ENCODE peak calls at places on chromosome 11, in four cellular contexts. Y is A549, Q is H1, T is K562. C is an unnamed sample.

GRCh38 chr11:47870404-47870803 is 22.3 kb upstream of the NUP160 start:
- DNase-seq in Y (no peak), Q (no peak), T (no peak), C (no peak)

GRCh38 chr11:742156-742546 is 5.1 kb upstream of the TALDO1 start:
- DNase-seq in Y (no peak), Q (no peak), T (no peak), C (no peak)

GRCh38 chr11:9839550-9839949 is 175.7 kb downstream of the SWAP70 start:
- DNase-seq in Y (no peak), Q (no peak), T (no peak), C (no peak)

GRCh38 chr11:62983536-62984199 is 1.1 kb downstream of the SLC22A6 start:
- DNase-seq in Y (no peak), Q (no peak), T (no peak), C (no peak)

GRCh38 chr11:24880962-24881361 is 384.1 kb downstream of the LUZP2 start:
- DNase-seq in Y (no peak), Q (no peak), T (no peak), C (no peak)

GRCh38 chr11:12165237-12165875 is 55.0 kb downstream of the MICAL2 start:
- DNase-seq in Y (no peak), Q (no peak), T (no peak), C (no peak)

GRCh38 chr11:57458410-57459111 is 1.8 kb upstream of the RTN4RL2 start:
- DNase-seq in Y (peak), Q (no peak), T (peak), C (no peak)

GRCh38 chr11:70076461-70076931 is 1.6 kb upstream of the ANO1 start:
- DNase-seq in Y (no peak), Q (no peak), T (no peak), C (no peak)

GRCh38 chr11:45859661-45860140 is 12.4 kb downstream of the CRY2 start:
- DNase-seq in Y (no peak), Q (no peak), T (no peak), C (no peak)
- TF ChIP-seq PHF8 in Y (no peak), Q (no peak), T (no peak), C (no peak)

GRCh38 chr11:8203980-8204379 is 35.2 kb upstream of the RIC3 start:
- DNase-seq in Y (no peak), Q (no peak), T (no peak), C (no peak)

GRCh38 chr11:8202428-8203160 is 33.8 kb upstream of the RIC3 start:
- DNase-seq in Y (no peak), Q (no peak), T (no peak), C (no peak)

GRCh38 chr11:8199676-8200075 is 30.9 kb upstream of the RIC3 start:
- DNase-seq in Y (no peak), Q (no peak), T (no peak), C (no peak)

GRCh38 chr11:8204596-8204995 is 35.8 kb upstream of the RIC3 start:
- DNase-seq in Y (no peak), Q (no peak), T (no peak), C (no peak)

DNA sequence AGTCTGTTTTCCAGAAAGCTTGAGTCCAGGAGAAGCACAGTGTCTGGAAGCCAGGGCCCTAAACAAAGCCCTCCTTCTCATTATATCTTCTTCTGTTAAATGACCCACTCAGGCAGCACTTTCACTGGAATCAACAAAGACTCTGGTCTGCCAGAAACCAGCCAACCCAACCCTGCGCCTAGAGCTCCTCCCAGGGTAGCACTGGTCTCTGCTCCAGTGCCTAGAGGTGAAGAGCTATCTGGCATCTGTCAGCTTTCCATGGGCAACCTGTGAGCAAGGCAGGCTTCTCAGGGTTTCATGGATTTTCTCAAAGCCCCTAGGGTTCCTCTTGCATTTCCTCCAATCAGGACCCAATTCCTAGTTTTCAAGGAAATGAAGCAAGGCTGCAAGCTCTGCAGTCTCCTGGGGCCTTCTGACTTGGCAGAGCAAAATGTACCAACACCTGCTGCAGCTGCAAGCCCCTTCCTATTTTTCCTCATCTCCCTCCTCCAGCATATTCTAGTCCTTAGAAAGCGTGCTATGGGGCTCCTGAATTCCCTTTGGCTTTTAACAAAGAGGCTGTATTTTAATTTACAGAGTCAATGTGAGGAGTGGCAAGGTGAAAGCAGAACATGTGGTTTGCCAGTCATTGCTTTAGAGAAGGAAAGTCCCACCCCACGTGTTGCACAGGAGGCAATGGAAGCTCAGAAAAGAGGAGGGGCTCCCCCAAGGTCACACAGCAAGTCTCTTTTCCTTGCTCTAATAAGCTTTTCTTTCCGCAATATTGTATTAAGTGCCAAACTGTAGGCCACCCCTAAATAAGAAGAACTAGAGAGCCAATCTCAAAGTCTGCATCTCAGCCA is 32.9 kb upstream of the RIC3 start:
- DNase-seq in Y (no peak), Q (no peak), T (no peak), C (no peak)
- TF ChIP-seq PHF8 in Y (no peak), Q (no peak), T (no peak), C (no peak)

GRCh38 chr11:17145972-17146371 is 61.8 kb downstream of the PIK3C2A start:
- DNase-seq in Y (no peak), Q (no peak), T (no peak), C (no peak)

GRCh38 chr11:17142450-17142849 is 65.0 kb upstream of the RPS13 start:
- DNase-seq in Y (no peak), Q (no peak), T (no peak), C (no peak)

GRCh38 chr11:17138562-17138961 is 61.1 kb upstream of the RPS13 start:
- DNase-seq in Y (no peak), Q (no peak), T (no peak), C (no peak)

GRCh38 chr11:17135934-17136683 is 58.6 kb upstream of the RPS13 start:
- DNase-seq in Y (no peak), Q (no peak), T (no peak), C (no peak)

DNA sequence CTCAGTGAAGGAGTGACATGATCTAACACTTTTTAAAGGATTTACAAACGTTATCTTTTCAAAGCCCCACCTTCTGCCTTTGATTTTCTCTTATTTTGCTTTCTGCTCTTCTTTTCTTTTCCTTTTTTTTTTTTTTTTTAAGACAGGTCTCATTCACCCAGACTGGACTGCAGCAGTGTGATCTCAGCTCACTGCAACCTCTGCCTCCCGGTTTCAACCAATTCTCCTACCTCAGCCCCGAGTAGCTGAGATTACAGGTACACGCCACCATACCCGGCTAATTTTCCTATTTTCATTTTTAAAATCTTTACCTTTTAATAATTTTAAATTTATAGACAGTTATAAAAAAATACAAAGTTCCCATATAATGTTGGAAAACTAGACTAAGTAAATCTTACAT is 63.7 kb upstream of the RPS13 start:
- DNase-seq in Y (no peak), Q (no peak), T (no peak), C (no peak)
- TF ChIP-seq PHF8 in Y (no peak), Q (no peak), T (no peak), C (no peak)

GRCh38 chr11:132186193-132186592 is 815.8 kb downstream of the NTM start:
- DNase-seq in Y (no peak), Q (no peak), T (no peak), C (no peak)

GRCh38 chr11:132187814-132188213 is 817.4 kb downstream of the NTM start:
- DNase-seq in Y (no peak), Q (no peak), T (no peak), C (no peak)

GRCh38 chr11:132187391-132187790 is 817.0 kb downstream of the NTM start:
- DNase-seq in Y (no peak), Q (no peak), T (no peak), C (no peak)

GRCh38 chr11:132186699-132187098 is 816.3 kb downstream of the NTM start:
- DNase-seq in Y (no peak), Q (no peak), T (no peak), C (no peak)

DNA sequence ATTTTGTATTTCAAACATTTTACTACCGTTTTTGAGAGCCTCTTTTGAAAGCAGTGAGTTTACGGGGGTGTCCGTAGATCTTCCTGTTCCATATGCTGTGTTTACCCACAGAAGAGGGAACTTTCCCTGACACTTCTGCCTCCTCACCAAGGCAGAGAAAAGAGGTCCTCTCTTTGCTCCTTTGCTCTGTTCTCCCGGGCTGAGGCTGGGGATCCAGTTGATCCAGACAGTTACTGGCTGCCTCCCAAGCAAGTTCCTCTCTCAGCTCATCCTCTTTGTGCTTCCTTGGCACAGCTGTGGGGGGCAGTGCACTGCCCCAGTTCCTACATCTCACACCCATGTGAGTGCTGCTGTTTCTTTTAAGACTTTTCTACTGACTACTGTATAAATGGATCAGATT is 813.7 kb downstream of the NTM start:
- DNase-seq in Y (no peak), Q (no peak), T (no peak), C (no peak)
- TF ChIP-seq PHF8 in Y (no peak), Q (no peak), T (no peak), C (no peak)

GRCh38 chr11:65210361-65210731 is 28.6 kb downstream of the CAPN1 start:
- DNase-seq in Y (no peak), Q (no peak), T (no peak), C (no peak)
- TF ChIP-seq PHF8 in Y (no peak), Q (no peak), T (no peak), C (no peak)

DNA sequence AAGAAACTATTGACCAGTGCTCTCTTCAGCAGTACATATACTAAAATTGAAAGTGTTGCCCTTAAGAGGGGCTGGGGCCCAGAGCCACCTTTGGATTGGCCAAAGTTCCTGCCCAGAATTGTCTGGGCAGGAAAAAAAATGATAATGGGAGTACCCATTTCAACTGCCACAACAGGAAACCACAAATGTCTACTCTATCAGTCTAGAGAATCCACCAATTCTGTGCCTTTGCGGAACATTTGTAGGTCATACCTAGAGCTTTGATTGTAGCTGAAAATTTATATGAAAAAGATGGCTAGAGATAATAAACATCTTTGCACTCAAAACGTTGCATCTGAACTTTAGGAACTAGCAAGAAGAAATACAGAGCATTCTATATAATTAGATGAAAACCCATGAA is 69.4 kb downstream of the FAM76B start:
- DNase-seq in Y (no peak), Q (no peak), T (no peak), C (no peak)
- TF ChIP-seq PHF8 in Y (no peak), Q (no peak), T (no peak), C (no peak)

DNA sequence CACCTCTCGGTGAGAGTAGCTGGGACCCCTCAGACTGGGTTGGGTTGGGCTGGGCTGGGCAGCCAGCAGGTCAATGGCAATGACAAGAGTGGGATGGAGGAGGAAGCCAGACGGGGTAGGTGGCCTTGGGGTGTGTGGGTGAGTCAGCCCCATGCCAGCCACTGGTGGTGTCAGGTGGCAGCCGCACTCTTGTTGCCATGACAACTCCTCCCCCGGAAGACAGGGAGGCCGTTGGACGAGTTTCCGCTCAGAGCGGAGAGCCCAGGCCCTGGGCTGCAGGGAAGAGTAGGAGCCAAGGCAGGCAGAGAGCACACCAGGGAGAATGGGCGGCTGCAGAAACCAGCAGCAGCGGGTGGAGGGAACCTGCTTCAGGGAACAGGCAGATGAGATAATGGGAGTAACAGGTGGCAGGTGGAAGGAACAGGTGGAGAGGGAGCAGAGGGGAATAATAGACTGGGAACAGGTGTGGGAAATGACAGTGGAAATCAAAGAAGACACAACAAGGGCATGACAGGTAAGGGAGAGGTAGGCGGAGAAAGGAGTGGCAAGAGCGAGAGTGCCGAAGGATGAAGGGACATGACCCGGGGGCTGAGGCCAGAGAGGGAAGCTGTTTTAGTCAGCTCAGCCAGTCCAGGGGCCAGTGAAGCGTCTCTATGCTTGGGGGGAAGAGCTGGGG is 8.7 kb downstream of the SPTBN2 start:
- DNase-seq in Y (peak), Q (peak), T (no peak), C (peak)
- TF ChIP-seq PHF8 in Y (no peak), Q (no peak), T (no peak), C (peak)

GRCh38 chr11:6413791-6414231 is 5.1 kb downstream of the APBB1 start:
- DNase-seq in Y (no peak), Q (no peak), T (no peak), C (no peak)
- TF ChIP-seq PHF8 in Y (no peak), Q (no peak), T (no peak), C (no peak)

GRCh38 chr11:132311703-132312102 is 941.3 kb downstream of the NTM start:
- DNase-seq in Y (no peak), Q (no peak), T (no peak), C (no peak)

GRCh38 chr11:132307309-132308020 is 937.0 kb downstream of the NTM start:
- DNase-seq in Y (no peak), Q (no peak), T (no peak), C (no peak)

GRCh38 chr11:132310390-132311375 is 940.3 kb downstream of the NTM start:
- DNase-seq in Y (no peak), Q (no peak), T (no peak), C (no peak)

GRCh38 chr11:132312616-132313210 is 942.3 kb downstream of the NTM start:
- DNase-seq in Y (peak), Q (peak), T (peak), C (no peak)

DNA sequence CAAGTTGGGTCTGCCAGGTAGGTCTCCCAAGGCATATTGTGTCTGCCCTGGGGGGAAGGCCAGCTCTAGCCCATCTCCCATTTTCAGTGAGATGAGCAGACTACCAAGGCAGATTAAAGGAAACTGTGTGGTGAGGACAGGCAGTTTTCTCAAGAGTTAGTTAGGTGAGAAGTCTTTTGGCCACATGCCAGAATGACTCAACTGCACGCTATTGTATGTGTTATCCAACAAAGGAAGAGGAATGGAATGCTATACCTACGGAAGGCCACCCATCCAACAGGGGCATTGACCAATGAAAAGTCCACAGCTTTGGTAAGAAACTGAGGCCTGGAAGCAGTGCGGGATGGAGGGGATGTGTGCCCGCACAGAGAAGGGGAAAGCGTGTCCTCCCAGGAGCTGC is 941.7 kb downstream of the NTM start:
- DNase-seq in Y (no peak), Q (no peak), T (no peak), C (no peak)
- TF ChIP-seq PHF8 in Y (no peak), Q (no peak), T (no peak), C (no peak)